ENCODE peak calls at places on chromosomes 1 and 21, in six cellular contexts. I is neuronal stem cell, Y is PC-3, X is NT2/D1, T is fibroblast of lung, J is mammary epithelial cell. Z is an unnamed sample.

GRCh38 chr1:1631793-1632420 is at the start of gene MMP23B:
- DNase-seq in I (no peak), Y (peak), X (no peak), T (no peak), J (no peak), Z (peak)

GRCh38 chr1:49526672-49527071 is 497.1 kb downstream of the AGBL4 start:
- DNase-seq in I (no peak), Y (no peak), X (no peak), T (no peak), J (no peak), Z (no peak)

GRCh38 chr1:214174508-214175199 is 106.3 kb upstream of the SMYD2 start:
- DNase-seq in I (no peak), Y (no peak), X (no peak), T (no peak), J (no peak), Z (no peak)

GRCh38 chr1:154726443-154726842 is 118.5 kb upstream of the ADAR start:
- DNase-seq in I (no peak), Y (peak), X (no peak), T (peak), J (peak), Z (no peak)

GRCh38 chr1:76177644-76178043 is 103.1 kb downstream of the ST6GALNAC3 start:
- DNase-seq in I (no peak), Y (no peak), X (no peak), T (no peak), J (no peak), Z (no peak)

GRCh38 chr1:33097137-33097611 is 16.2 kb downstream of the AZIN2 start:
- DNase-seq in I (no peak), Y (no peak), X (no peak), T (peak), J (no peak), Z (no peak)

GRCh38 chr1:36134805-36135339 is 9.8 kb upstream of the COL8A2 start:
- DNase-seq in I (peak), Y (peak), X (peak), T (peak), J (peak), Z (peak)

GRCh38 chr1:84352298-84353106 is 45.8 kb upstream of the DNASE2B start:
- DNase-seq in I (no peak), Y (no peak), X (no peak), T (peak), J (no peak), Z (no peak)

GRCh38 chr1:109782514-109782913 is 18.8 kb upstream of the EPS8L3 start:
- DNase-seq in I (no peak), Y (no peak), X (no peak), T (peak), J (no peak), Z (peak)

GRCh38 chr1:177898377-177898648 is 71.5 kb downstream of the SEC16B start:
- DNase-seq in I (no peak), Y (no peak), X (no peak), T (no peak), J (no peak), Z (no peak)

GRCh38 chr1:84442256-84442655 is 36.8 kb upstream of the RPF1 start:
- DNase-seq in I (no peak), Y (peak), X (no peak), T (peak), J (peak), Z (peak)

GRCh38 chr1:5509664-5510452 is 482.4 kb downstream of the NPHP4 start:
- DNase-seq in I (peak), Y (peak), X (peak), T (peak), J (peak), Z (peak)

GRCh38 chr21:46112731-46113215 is 14.9 kb downstream of the COL6A2 start:
- DNase-seq in I (no peak), Y (no peak), X (no peak), T (no peak), J (no peak), Z (no peak)

GRCh38 chr1:20472121-20472520 is 13.9 kb downstream of the CAMK2N1 start:
- DNase-seq in I (no peak), Y (no peak), X (no peak), T (no peak), J (no peak), Z (no peak)

GRCh38 chr1:55500601-55501000 is 285.4 kb upstream of the USP24 start:
- DNase-seq in I (no peak), Y (peak), X (no peak), T (no peak), J (no peak), Z (no peak)

GRCh38 chr1:29161977-29162376 is 19.7 kb downstream of the SRSF4 start:
- DNase-seq in I (no peak), Y (no peak), X (no peak), T (no peak), J (no peak), Z (no peak)

GRCh38 chr1:33743221-33743998 is 120.5 kb upstream of the HMGB4 start:
- DNase-seq in I (no peak), Y (no peak), X (no peak), T (no peak), J (no peak), Z (no peak)

GRCh38 chr1:159900086-159900680 is at the start of gene CFAP45:
- DNase-seq in I (peak), Y (peak), X (peak), T (peak), J (peak), Z (peak)

GRCh38 chr1:53628286-53628955 is 110.5 kb downstream of the GLIS1 start:
- DNase-seq in I (no peak), Y (no peak), X (no peak), T (no peak), J (no peak), Z (no peak)

GRCh38 chr1:30511106-30511505 is 212.3 kb downstream of the MATN1 start:
- DNase-seq in I (no peak), Y (no peak), X (no peak), T (no peak), J (no peak), Z (no peak)

GRCh38 chr21:37552496-37553399 is 186.2 kb downstream of the DYRK1A start:
- DNase-seq in I (no peak), Y (no peak), X (no peak), T (no peak), J (no peak), Z (no peak)

GRCh38 chr21:16770279-16770678 is 742.6 kb upstream of the CXADR start:
- DNase-seq in I (no peak), Y (no peak), X (no peak), T (peak), J (no peak), Z (no peak)

GRCh38 chr1:13813398-13814012 is 113.5 kb downstream of the PRDM2 start:
- DNase-seq in I (peak), Y (no peak), X (peak), T (no peak), J (no peak), Z (peak)

GRCh38 chr1:2547210-2548067 is 8.7 kb upstream of the TNFRSF14 start:
- DNase-seq in I (no peak), Y (peak), X (no peak), T (no peak), J (no peak), Z (no peak)

GRCh38 chr1:53672243-53672642 is 66.7 kb downstream of the GLIS1 start:
- DNase-seq in I (no peak), Y (no peak), X (no peak), T (no peak), J (no peak), Z (no peak)

GRCh38 chr1:94069649-94070285 is 51.2 kb downstream of the ABCA4 start:
- DNase-seq in I (no peak), Y (peak), X (no peak), T (peak), J (no peak), Z (peak)

GRCh38 chr1:203954788-203955552 is 93.6 kb downstream of the SNRPE start:
- DNase-seq in I (no peak), Y (no peak), X (no peak), T (no peak), J (no peak), Z (no peak)

GRCh38 chr21:35249636-35250035 is 200.5 kb upstream of the RUNX1 start:
- DNase-seq in I (no peak), Y (peak), X (no peak), T (no peak), J (peak), Z (no peak)

GRCh38 chr1:219172821-219173220 is 857 bp upstream of the LYPLAL1 start:
- DNase-seq in I (no peak), Y (no peak), X (no peak), T (no peak), J (no peak), Z (no peak)

GRCh38 chr1:37776946-37777516 is 12.1 kb upstream of the EPHA10 start:
- DNase-seq in I (no peak), Y (no peak), X (no peak), T (no peak), J (no peak), Z (no peak)

GRCh38 chr1:93636712-93637111 is 44.9 kb downstream of the BCAR3 start:
- DNase-seq in I (no peak), Y (no peak), X (no peak), T (no peak), J (no peak), Z (no peak)

GRCh38 chr1:231938651-231939050 is 312.1 kb downstream of the DISC1 start:
- DNase-seq in I (no peak), Y (no peak), X (no peak), T (no peak), J (no peak), Z (no peak)

GRCh38 chr1:157110686-157111085 is 11.1 kb upstream of the ETV3L start:
- DNase-seq in I (no peak), Y (no peak), X (no peak), T (no peak), J (no peak), Z (no peak)

GRCh38 chr1:228400237-228400651 is 6.4 kb downstream of the TRIM11 start:
- DNase-seq in I (no peak), Y (no peak), X (no peak), T (no peak), J (no peak), Z (no peak)

GRCh38 chr1:26459573-26460031 is 12.6 kb upstream of the HMGN2 start:
- DNase-seq in I (no peak), Y (no peak), X (no peak), T (no peak), J (no peak), Z (no peak)

GRCh38 chr1:153534226-153534932 is 1.4 kb downstream of the S100A6 start:
- DNase-seq in I (no peak), Y (peak), X (no peak), T (peak), J (no peak), Z (peak)

GRCh38 chr1:63148825-63149645 is 173.3 kb upstream of the FOXD3 start:
- DNase-seq in I (peak), Y (peak), X (peak), T (peak), J (peak), Z (peak)

GRCh38 chr1:156086256-156086662 is 4.0 kb upstream of the MEX3A start:
- DNase-seq in I (no peak), Y (peak), X (no peak), T (peak), J (peak), Z (peak)

GRCh38 chr21:32389337-32390015 is 3.3 kb downstream of the URB1 start:
- DNase-seq in I (no peak), Y (no peak), X (no peak), T (peak), J (no peak), Z (no peak)

DNA sequence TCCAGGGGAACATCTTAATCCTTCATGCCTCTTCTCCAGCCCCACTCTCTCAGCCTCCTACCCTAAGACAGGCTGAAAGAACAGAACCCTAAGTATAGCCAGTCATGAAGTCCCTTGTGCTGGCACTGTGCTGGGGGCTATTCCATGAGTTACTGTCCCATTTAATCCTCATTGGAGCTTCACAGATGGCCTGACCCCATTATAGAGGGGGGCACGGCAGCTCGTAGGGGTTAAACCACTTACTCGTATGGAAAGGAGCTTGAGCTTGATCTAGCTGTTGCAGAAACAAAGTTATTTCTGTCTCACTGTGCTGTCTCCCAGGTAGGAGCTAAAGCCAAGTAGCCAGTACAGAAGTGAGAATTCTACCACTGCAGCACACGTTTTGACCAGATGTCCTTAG is 203.2 kb upstream of the COA6 start:
- DNase-seq in I (no peak), Y (no peak), X (no peak), T (no peak), J (no peak), Z (no peak)
- H3K9ac ChIP-seq in I (no peak), Y (no peak), X (no peak), T (no peak), J (no peak), Z (no peak)

DNA sequence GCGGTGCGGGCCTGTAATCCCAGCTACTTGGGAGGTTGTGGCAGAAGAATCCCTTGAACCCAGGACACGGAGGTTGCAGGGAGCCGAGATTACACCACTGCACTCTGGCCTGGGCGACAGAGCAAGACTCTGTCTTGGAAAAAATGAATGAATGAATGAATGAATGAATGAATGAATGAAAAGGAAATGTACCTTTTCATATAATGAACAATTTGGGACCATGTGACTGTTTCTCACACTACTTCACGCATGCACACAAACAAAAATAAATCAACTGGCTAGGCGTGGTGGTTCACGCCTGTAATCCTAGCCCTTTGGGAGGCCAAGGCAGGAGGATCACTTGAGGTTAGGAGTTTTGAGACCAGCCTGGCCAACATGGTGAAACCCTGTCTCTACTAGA is 24.3 kb downstream of the USP48 start:
- DNase-seq in I (no peak), Y (no peak), X (no peak), T (no peak), J (no peak), Z (no peak)
- H3K9ac ChIP-seq in I (no peak), Y (no peak), X (no peak), T (no peak), J (no peak), Z (no peak)

GRCh38 chr1:10856253-10856683 is 59.8 kb upstream of the CASZ1 start:
- DNase-seq in I (no peak), Y (no peak), X (no peak), T (no peak), J (no peak), Z (no peak)
- H3K9ac ChIP-seq in I (no peak), Y (no peak), X (no peak), T (no peak), J (no peak), Z (no peak)

GRCh38 chr1:113255038-113255727 is 135.1 kb upstream of the MAGI3 start:
- DNase-seq in I (peak), Y (peak), X (no peak), T (no peak), J (no peak), Z (no peak)

GRCh38 chr1:113255728-113256347 is 134.5 kb upstream of the MAGI3 start:
- DNase-seq in I (peak), Y (peak), X (peak), T (peak), J (no peak), Z (no peak)

GRCh38 chr1:113253187-113253966 is 136.9 kb upstream of the MAGI3 start:
- DNase-seq in I (peak), Y (no peak), X (no peak), T (no peak), J (no peak), Z (no peak)

GRCh38 chr1:113252166-113252565 is 138.1 kb upstream of the MAGI3 start:
- DNase-seq in I (no peak), Y (no peak), X (no peak), T (no peak), J (no peak), Z (no peak)

GRCh38 chr1:113253979-113254378 is 136.3 kb upstream of the MAGI3 start:
- DNase-seq in I (no peak), Y (no peak), X (no peak), T (no peak), J (no peak), Z (no peak)
- H3K9ac ChIP-seq in I (no peak), Y (no peak), X (no peak), T (no peak), J (no peak), Z (no peak)